ENCODE peak calls at places on chromosomes 12 and 14, in ten cellular contexts. R is suprapubic skin, D is heart left ventricle, J is adrenal gland, W is breast epithelium, I is stomach, U is right lobe of liver, V is HepG2, G is uterus, H is K562. L is an unnamed sample. For H3K4me1, the result is how much of the 10 kb centered on the place peaks cover.

GRCh38 chr12:57342207-57342691 is 88.6 kb downstream of the R3HDM2 start:
- DNase-seq in R (no peak), D (peak), J (peak), W (no peak), I (no peak), U (no peak), V (no peak), G (no peak), H (peak), L (no peak)

GRCh38 chr14:69093551-69094421 is 59.1 kb downstream of the DCAF5 start:
- DNase-seq in R (no peak), D (no peak), J (no peak), W (peak), I (peak), U (no peak), V (peak), G (no peak), H (no peak), L (no peak)

GRCh38 chr12:60393093-60393492 is 797.3 kb downstream of the SLC16A7 start:
- DNase-seq in R (no peak), D (no peak), J (no peak), W (no peak), I (no peak), U (no peak), V (no peak), G (no peak), H (no peak), L (no peak)

GRCh38 chr12:110998165-110998564 is 77.8 kb upstream of the MYL2 start:
- DNase-seq in R (no peak), D (no peak), J (no peak), W (no peak), I (no peak), U (no peak), V (no peak), G (no peak), H (no peak), L (no peak)

GRCh38 chr12:64685605-64686004 is 73.6 kb downstream of the GNS start:
- DNase-seq in R (no peak), D (no peak), J (no peak), W (no peak), I (no peak), U (no peak), V (no peak), G (no peak), H (no peak), L (no peak)

GRCh38 chr14:28875937-28876910 is 109.6 kb downstream of the FOXG1 start:
- DNase-seq in R (no peak), D (no peak), J (no peak), W (no peak), I (no peak), U (no peak), V (no peak), G (no peak), H (no peak), L (no peak)

GRCh38 chr14:105014631-105015030 is 6.3 kb downstream of the CDCA4 start:
- DNase-seq in R (no peak), D (no peak), J (no peak), W (no peak), I (no peak), U (no peak), V (no peak), G (no peak), H (no peak), L (no peak)

GRCh38 chr12:546920-547845 is 87.4 kb downstream of the B4GALNT3 start:
- DNase-seq in R (no peak), D (peak), J (peak), W (no peak), I (peak), U (peak), V (peak), G (peak), H (peak), L (no peak)

GRCh38 chr12:124827588-124828184 is 36.0 kb downstream of the SCARB1 start:
- DNase-seq in R (no peak), D (no peak), J (no peak), W (no peak), I (no peak), U (no peak), V (no peak), G (no peak), H (no peak), L (no peak)

GRCh38 chr14:67710209-67710608 is 8.5 kb downstream of the RDH12 start:
- DNase-seq in R (no peak), D (no peak), J (no peak), W (no peak), I (no peak), U (no peak), V (no peak), G (no peak), H (no peak), L (no peak)

GRCh38 chr14:23359167-23359626 is 5.8 kb downstream of the EFS start:
- DNase-seq in R (no peak), D (no peak), J (no peak), W (no peak), I (no peak), U (no peak), V (no peak), G (no peak), H (no peak), L (no peak)

GRCh38 chr12:89497467-89497866 is 27.1 kb downstream of the GALNT4 start:
- DNase-seq in R (no peak), D (no peak), J (no peak), W (no peak), I (no peak), U (no peak), V (no peak), G (no peak), H (no peak), L (no peak)

GRCh38 chr14:20604291-20604690 is 13.1 kb upstream of the RNASE12 start:
- DNase-seq in R (no peak), D (no peak), J (no peak), W (no peak), I (no peak), U (no peak), V (no peak), G (no peak), H (no peak), L (no peak)

GRCh38 chr12:85191-85666 is 18.7 kb downstream of the IQSEC3 start:
- DNase-seq in R (no peak), D (no peak), J (no peak), W (peak), I (no peak), U (no peak), V (no peak), G (no peak), H (no peak), L (no peak)

GRCh38 chr12:43882578-43883178 is 46.8 kb downstream of the TMEM117 start:
- DNase-seq in R (no peak), D (no peak), J (peak), W (no peak), I (no peak), U (no peak), V (peak), G (no peak), H (peak), L (no peak)

GRCh38 chr12:6062427-6063378 is 61.8 kb downstream of the VWF start:
- DNase-seq in R (no peak), D (no peak), J (peak), W (no peak), I (peak), U (no peak), V (peak), G (peak), H (peak), L (no peak)
- TF ChIP-seq POLR2A in R (no peak), D (no peak), J (no peak), W (no peak), I (no peak), U (no peak), V (no peak), G (no peak), H (no peak), L (no peak)

DNA sequence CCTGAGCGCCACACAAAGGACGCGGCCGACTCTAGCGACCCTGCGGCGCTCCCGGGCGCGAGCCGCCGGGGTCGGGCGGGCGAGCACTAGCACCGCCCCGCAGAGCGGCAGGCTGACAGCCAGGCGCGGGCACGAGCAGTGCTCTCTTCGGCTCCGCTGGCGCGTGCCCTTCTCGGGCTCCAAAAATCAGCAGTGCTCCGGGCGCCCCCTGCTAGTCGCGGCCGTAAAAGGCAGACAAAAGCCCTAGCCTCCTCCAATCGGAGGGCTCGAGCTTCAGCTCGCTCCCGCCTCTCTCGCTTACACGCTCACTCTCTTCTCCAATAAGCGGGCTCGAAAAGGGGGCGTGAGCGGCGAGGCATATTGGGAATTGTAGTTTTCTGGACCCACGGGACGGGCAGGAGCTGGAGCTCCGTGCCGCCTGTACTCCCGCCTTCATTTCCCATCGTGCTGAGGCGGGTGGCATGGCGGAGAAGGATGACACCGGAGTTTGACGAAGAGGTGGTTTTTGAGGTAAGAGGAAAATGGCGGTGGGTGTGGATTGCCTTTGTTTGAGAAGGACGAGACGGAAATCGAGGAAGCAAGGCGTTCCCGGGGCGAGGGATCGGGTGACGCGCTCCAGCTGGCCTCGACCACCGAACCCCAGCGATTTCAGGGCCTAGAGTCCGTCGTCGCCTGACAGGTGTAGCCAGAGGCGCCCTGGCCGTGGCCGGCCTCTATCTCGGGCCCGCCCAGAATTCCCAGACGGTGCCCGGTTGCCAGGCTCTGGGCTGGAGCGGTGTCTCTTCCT is at the start of the genes FGD6 and VEZT:
- DNase-seq in R (peak), D (peak), J (peak), W (peak), I (peak), U (peak), V (peak), G (peak), H (peak), L (peak)
- H3K4me1 ChIP-seq in R (under half), D (under half), J (under half), W (under half), I (under half), U (under half), V (under half), G (under half), H (under half), L (under half)

DNA sequence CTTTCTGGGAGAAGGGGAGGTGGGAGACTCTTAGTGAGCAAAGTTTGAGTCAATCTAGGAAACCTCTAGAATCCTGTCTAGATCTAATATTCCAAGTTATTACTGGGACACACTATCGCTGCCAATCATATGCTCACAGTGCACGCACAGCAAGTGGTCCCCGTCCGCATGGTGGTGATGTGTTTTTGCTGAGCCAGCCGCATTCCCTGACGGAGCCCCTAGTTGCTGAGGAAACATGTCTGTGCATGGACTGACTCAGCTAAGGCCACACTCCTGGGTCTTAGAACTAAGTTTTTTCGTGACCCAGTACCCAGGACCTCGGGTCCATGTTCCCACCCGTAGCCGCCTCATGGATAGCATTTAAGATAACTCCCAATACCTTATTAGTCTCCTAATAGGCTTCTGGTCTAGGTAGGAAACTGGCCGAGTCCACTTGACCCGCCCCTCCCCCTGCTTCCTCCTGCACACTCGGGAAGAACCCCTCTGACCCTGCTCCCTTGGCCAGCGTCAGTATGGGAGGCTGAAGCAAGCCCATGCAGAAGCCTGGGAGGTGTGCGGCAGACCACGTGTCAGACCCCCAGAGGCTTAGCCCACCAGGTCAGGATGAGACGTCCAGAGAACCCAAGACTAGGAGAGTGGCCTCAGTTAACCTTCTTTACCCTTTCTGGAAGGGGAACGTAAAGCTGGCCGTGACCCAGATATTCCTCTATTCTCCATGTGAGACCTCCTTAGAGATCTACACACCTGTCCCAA is 200.5 kb downstream of the ETV6 start:
- DNase-seq in R (no peak), D (no peak), J (no peak), W (no peak), I (no peak), U (no peak), V (no peak), G (no peak), H (no peak), L (no peak)
- TF ChIP-seq POLR2A in R (no peak), D (no peak), J (no peak), W (no peak), I (no peak), U (no peak), V (no peak), G (no peak), H (no peak), L (no peak)

DNA sequence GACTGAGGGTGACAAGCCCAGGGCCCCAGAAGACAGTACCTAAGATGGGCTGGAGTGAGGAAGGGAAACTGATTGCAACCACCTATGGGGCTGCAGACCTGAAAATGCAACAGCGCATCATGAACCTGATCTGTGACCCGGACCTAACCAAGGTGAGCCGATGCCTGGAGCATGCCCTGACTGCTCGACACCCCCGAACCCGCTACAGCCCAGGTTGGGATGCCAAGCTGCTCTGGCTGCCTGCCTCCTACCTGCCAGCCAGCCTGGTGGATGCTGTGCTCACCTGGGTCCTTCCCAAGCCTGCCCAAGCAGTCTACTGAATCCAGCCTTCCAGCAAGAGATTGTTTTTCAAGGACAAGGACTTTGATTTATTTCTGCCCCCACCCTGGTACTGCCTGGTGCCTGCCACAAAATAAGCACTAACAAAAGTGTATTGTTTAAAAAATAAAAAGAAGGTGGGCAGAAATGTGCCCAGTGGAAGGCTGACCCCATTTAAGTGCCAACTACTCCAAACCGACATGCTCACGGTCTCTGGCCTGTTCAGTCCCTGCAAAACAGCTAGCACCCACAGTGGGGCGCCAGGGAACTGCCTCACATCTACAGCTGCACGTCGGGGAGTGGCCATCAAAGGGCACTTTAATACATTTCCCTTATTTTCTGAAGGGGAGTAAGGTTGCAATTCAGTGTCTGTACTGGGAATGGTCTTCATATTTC is 4.2 kb downstream of the RDH5 start:
- DNase-seq in R (peak), D (no peak), J (peak), W (peak), I (peak), U (peak), V (peak), G (no peak), H (peak), L (no peak)
- H3K4me1 ChIP-seq in R (half or more), D (half or more), J (under half), W (under half), I (half or more), U (half or more), V (half or more), G (under half), H (under half), L (half or more)

DNA sequence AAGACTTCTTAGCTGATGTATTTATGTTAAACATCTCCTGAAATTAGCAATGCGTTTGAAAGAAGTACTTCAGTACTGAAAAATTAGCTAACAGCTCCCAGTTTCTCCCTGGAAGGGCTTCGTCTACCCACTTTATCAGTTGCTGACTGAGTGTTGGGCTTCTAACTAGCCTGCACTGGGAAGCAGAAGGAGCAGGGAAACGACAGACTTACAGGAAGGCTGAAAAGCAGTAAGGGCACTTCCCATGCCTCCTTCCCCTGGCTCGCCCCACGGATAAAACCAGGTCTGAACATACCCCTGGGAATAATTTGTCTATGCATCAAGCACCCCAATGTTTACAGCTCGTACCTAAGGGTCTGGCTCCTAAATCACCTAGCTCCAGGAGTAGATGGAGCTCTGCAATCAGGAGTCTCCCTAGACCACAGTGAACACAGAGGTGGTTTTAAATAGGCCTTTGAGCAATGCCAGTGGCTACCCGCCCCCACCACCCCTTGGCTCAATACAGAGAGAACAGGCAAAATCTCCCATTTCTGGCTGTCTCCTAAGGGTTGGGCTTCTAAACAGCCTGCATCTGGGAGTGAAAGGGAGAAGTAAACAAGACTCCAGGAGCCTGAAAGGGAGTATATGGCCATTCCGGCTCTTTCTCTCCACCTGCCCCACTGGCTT is 23.7 kb downstream of the A2M start:
- DNase-seq in R (no peak), D (no peak), J (no peak), W (no peak), I (no peak), U (no peak), V (no peak), G (no peak), H (no peak), L (no peak)
- TF ChIP-seq POLR2A in R (no peak), D (no peak), J (no peak), W (no peak), I (no peak), U (no peak), V (no peak), G (no peak), H (no peak), L (no peak)